ENCODE peak calls at places on chromosomes 3 and 15, in seven cellular contexts. One of them, this sample, is unnamed.

GRCh38 chr3:181178991-181179390 is 189.5 kb upstream of the DNAJC19 start:
- DNase-seq in fibroblast of mammary gland: no peak
- DNase-seq in PC-3: no peak
- DNase-seq in GM12865: no peak
- DNase-seq in fibroblast of lung: no peak
- DNase-seq in cardiac muscle cell: no peak
- DNase-seq in suprapubic skin: no peak
- DNase-seq in this sample: no peak

GRCh38 chr3:176789281-176789705 is 408.0 kb downstream of the TBL1XR1 start:
- DNase-seq in fibroblast of mammary gland: no peak
- DNase-seq in PC-3: peak
- DNase-seq in GM12865: no peak
- DNase-seq in fibroblast of lung: no peak
- DNase-seq in cardiac muscle cell: no peak
- DNase-seq in suprapubic skin: no peak
- DNase-seq in this sample: no peak

GRCh38 chr3:179324270-179324754 is 1.5 kb downstream of the ZNF639 start:
- DNase-seq in fibroblast of mammary gland: peak
- DNase-seq in PC-3: peak
- DNase-seq in GM12865: peak
- DNase-seq in fibroblast of lung: peak
- DNase-seq in cardiac muscle cell: no peak
- DNase-seq in suprapubic skin: no peak
- DNase-seq in this sample: no peak

GRCh38 chr15:98650871-98651481 is 2.6 kb downstream of the IGF1R start:
- DNase-seq in fibroblast of mammary gland: peak
- DNase-seq in PC-3: peak
- DNase-seq in GM12865: peak
- DNase-seq in fibroblast of lung: peak
- DNase-seq in cardiac muscle cell: peak
- DNase-seq in suprapubic skin: no peak
- DNase-seq in this sample: no peak

GRCh38 chr3:27791956-27792355 is 69.8 kb upstream of the EOMES start:
- DNase-seq in fibroblast of mammary gland: no peak
- DNase-seq in PC-3: no peak
- DNase-seq in GM12865: no peak
- DNase-seq in fibroblast of lung: no peak
- DNase-seq in cardiac muscle cell: no peak
- DNase-seq in suprapubic skin: no peak
- DNase-seq in this sample: no peak

GRCh38 chr3:23272820-23273219 is 69.7 kb downstream of the UBE2E2 start:
- DNase-seq in fibroblast of mammary gland: no peak
- DNase-seq in PC-3: no peak
- DNase-seq in GM12865: no peak
- DNase-seq in fibroblast of lung: no peak
- DNase-seq in cardiac muscle cell: no peak
- DNase-seq in suprapubic skin: no peak
- DNase-seq in this sample: no peak

GRCh38 chr15:55344206-55344605 is 25.2 kb downstream of the PIGB start:
- DNase-seq in fibroblast of mammary gland: no peak
- DNase-seq in PC-3: no peak
- DNase-seq in GM12865: peak
- DNase-seq in fibroblast of lung: no peak
- DNase-seq in cardiac muscle cell: peak
- DNase-seq in suprapubic skin: no peak
- DNase-seq in this sample: no peak

GRCh38 chr3:58044656-58045055 is 36.4 kb downstream of the FLNB start:
- DNase-seq in fibroblast of mammary gland: peak
- DNase-seq in PC-3: no peak
- DNase-seq in GM12865: no peak
- DNase-seq in fibroblast of lung: no peak
- DNase-seq in cardiac muscle cell: no peak
- DNase-seq in suprapubic skin: no peak
- DNase-seq in this sample: no peak

GRCh38 chr15:101458908-101459578 is 30.5 kb downstream of the PCSK6 start:
- DNase-seq in fibroblast of mammary gland: no peak
- DNase-seq in PC-3: no peak
- DNase-seq in GM12865: no peak
- DNase-seq in fibroblast of lung: no peak
- DNase-seq in cardiac muscle cell: no peak
- DNase-seq in suprapubic skin: no peak
- DNase-seq in this sample: no peak

GRCh38 chr3:136818191-136818850 is 605 bp upstream of the SLC35G2 start:
- DNase-seq in fibroblast of mammary gland: peak
- DNase-seq in PC-3: peak
- DNase-seq in GM12865: no peak
- DNase-seq in fibroblast of lung: peak
- DNase-seq in cardiac muscle cell: peak
- DNase-seq in suprapubic skin: no peak
- DNase-seq in this sample: no peak

GRCh38 chr15:77409259-77410156 is 10.4 kb downstream of the PEAK1 start:
- DNase-seq in fibroblast of mammary gland: no peak
- DNase-seq in PC-3: no peak
- DNase-seq in GM12865: peak
- DNase-seq in fibroblast of lung: no peak
- DNase-seq in cardiac muscle cell: no peak
- DNase-seq in suprapubic skin: no peak
- DNase-seq in this sample: no peak

GRCh38 chr3:10287936-10288574 is 4.7 kb downstream of the GHRL start:
- DNase-seq in fibroblast of mammary gland: no peak
- DNase-seq in PC-3: no peak
- DNase-seq in GM12865: no peak
- DNase-seq in fibroblast of lung: no peak
- DNase-seq in cardiac muscle cell: no peak
- DNase-seq in suprapubic skin: peak
- DNase-seq in this sample: no peak

GRCh38 chr3:188416041-188416440 is 262.1 kb downstream of the LPP start:
- DNase-seq in fibroblast of mammary gland: no peak
- DNase-seq in PC-3: no peak
- DNase-seq in GM12865: no peak
- DNase-seq in fibroblast of lung: no peak
- DNase-seq in cardiac muscle cell: no peak
- DNase-seq in suprapubic skin: no peak
- DNase-seq in this sample: no peak

GRCh38 chr3:169387751-169388696 is 275.5 kb downstream of the MECOM start:
- DNase-seq in fibroblast of mammary gland: peak
- DNase-seq in PC-3: no peak
- DNase-seq in GM12865: peak
- DNase-seq in fibroblast of lung: peak
- DNase-seq in cardiac muscle cell: no peak
- DNase-seq in suprapubic skin: peak
- DNase-seq in this sample: no peak

GRCh38 chr3:194251007-194251406 is 100.1 kb downstream of the CPN2 start:
- DNase-seq in fibroblast of mammary gland: no peak
- DNase-seq in PC-3: no peak
- DNase-seq in GM12865: no peak
- DNase-seq in fibroblast of lung: no peak
- DNase-seq in cardiac muscle cell: no peak
- DNase-seq in suprapubic skin: no peak
- DNase-seq in this sample: no peak

GRCh38 chr15:64017082-64017588 is 29.1 kb downstream of the DAPK2 start:
- DNase-seq in fibroblast of mammary gland: peak
- DNase-seq in PC-3: peak
- DNase-seq in GM12865: no peak
- DNase-seq in fibroblast of lung: no peak
- DNase-seq in cardiac muscle cell: no peak
- DNase-seq in suprapubic skin: no peak
- DNase-seq in this sample: no peak

GRCh38 chr15:78726870-78727551 is 84.3 kb downstream of the ADAMTS7 start:
- DNase-seq in fibroblast of mammary gland: peak
- DNase-seq in PC-3: peak
- DNase-seq in GM12865: peak
- DNase-seq in fibroblast of lung: no peak
- DNase-seq in cardiac muscle cell: peak
- DNase-seq in suprapubic skin: no peak
- DNase-seq in this sample: no peak
- TF ChIP-seq CTCF in fibroblast of mammary gland: no peak
- TF ChIP-seq CTCF in PC-3: no peak
- TF ChIP-seq CTCF in GM12865: no peak
- TF ChIP-seq CTCF in fibroblast of lung: no peak
- TF ChIP-seq CTCF in cardiac muscle cell: no peak
- TF ChIP-seq CTCF in suprapubic skin: no peak
- TF ChIP-seq CTCF in this sample: no peak

DNA sequence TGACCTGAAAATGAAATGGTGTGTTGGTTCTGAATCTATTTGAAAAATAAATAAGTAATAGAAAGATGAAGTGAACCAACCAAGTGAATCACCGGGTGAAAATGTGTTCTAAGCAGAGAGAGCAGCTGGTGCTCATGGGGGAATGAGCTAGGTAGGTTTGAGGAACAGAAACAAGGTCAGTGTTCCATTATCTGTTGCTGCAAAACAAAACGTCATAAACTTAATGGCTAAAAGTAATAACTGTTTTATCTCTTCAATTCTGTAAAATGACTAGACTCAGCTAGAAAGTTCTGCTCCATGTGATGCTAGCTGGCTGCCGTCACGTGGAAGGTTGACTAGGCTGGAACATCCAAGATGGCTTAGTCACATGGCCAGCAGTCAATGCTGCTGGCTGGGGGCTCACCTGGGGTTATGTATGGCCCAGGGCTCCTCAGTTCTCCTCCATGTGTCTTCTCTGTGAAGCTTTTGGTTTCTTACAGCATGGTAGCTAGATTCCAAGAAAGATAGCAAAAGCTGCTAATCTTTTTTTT is 13.3 kb upstream of the SH3BP5 start:
- DNase-seq in fibroblast of mammary gland: no peak
- DNase-seq in PC-3: no peak
- DNase-seq in GM12865: peak
- DNase-seq in fibroblast of lung: no peak
- DNase-seq in cardiac muscle cell: no peak
- DNase-seq in suprapubic skin: no peak
- DNase-seq in this sample: no peak
- H3K4me3 ChIP-seq in fibroblast of mammary gland: no peak
- H3K4me3 ChIP-seq in PC-3: no peak
- H3K4me3 ChIP-seq in GM12865: no peak
- H3K4me3 ChIP-seq in fibroblast of lung: no peak
- H3K4me3 ChIP-seq in cardiac muscle cell: no peak
- H3K4me3 ChIP-seq in suprapubic skin: no peak
- H3K4me3 ChIP-seq in this sample: no peak

DNA sequence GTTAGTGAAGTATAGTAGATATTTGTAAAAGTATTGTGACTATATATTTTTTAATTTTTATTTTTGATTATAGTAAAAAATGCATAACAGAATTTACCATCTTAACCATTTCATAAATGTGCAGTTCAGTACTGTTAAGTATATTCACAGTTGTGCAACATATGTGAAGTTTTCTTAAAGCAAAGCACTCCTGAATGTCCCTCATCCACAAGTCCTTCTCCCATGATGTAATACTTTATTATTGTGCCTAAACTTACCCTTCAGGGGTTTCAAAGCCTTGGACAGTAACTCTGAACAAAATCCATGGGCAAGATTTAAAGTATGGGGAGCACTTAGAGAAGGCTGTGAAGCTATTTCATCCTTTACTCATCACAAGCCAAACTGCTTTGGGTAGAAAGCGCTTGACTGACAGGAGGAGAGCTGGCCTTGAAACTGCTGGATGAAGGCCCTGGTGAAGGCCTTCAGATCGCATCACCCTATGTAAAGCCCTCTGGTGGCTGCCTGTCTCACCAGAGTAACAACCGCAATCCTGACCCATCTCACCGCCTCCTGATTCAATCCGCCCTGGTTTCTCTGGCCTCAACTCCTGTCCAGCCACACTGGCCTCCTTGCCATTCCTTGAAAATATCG is 28.0 kb downstream of the LSM3 start:
- DNase-seq in fibroblast of mammary gland: no peak
- DNase-seq in PC-3: no peak
- DNase-seq in GM12865: no peak
- DNase-seq in fibroblast of lung: no peak
- DNase-seq in cardiac muscle cell: no peak
- DNase-seq in suprapubic skin: no peak
- DNase-seq in this sample: no peak
- TF ChIP-seq CTCF in fibroblast of mammary gland: no peak
- TF ChIP-seq CTCF in PC-3: peak
- TF ChIP-seq CTCF in GM12865: no peak
- TF ChIP-seq CTCF in fibroblast of lung: no peak
- TF ChIP-seq CTCF in cardiac muscle cell: no peak
- TF ChIP-seq CTCF in suprapubic skin: no peak
- TF ChIP-seq CTCF in this sample: no peak

DNA sequence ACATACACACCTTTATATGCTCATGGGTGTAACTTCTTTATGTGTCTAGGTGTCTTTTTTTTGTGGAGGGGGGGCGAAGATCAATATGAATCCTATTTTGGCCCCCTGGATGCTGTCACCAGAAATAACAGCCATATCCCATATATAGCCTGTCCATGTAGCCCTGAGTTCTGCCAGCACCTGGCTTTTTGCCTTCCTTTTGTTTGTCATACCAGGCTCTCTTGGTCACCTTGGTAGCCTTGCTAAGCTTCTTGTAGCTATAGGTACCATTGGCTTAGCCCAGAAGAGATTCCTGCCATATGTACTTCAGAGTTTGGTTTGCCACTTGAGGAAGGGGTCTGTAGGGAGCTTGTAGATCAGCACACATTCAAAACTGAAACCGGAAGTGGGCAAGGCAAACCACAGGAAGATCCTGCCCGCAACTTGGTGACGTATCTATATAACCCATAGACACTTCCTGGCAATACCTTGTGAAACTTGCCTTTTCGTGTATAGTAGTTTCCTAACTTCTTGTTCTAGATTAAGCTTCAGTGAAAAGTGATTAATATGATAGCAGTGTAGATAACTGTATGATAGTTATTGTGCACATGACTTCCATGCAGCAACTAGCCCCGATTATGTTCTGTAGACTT is 11.9 kb downstream of the RASA2 start:
- DNase-seq in fibroblast of mammary gland: no peak
- DNase-seq in PC-3: no peak
- DNase-seq in GM12865: peak
- DNase-seq in fibroblast of lung: no peak
- DNase-seq in cardiac muscle cell: no peak
- DNase-seq in suprapubic skin: no peak
- DNase-seq in this sample: peak
- H3K4me3 ChIP-seq in fibroblast of mammary gland: no peak
- H3K4me3 ChIP-seq in PC-3: no peak
- H3K4me3 ChIP-seq in GM12865: no peak
- H3K4me3 ChIP-seq in fibroblast of lung: no peak
- H3K4me3 ChIP-seq in cardiac muscle cell: no peak
- H3K4me3 ChIP-seq in suprapubic skin: no peak
- H3K4me3 ChIP-seq in this sample: no peak

GRCh38 chr3:30135190-30135589 is 471.2 kb upstream of the TGFBR2 start:
- DNase-seq in fibroblast of mammary gland: peak
- DNase-seq in PC-3: peak
- DNase-seq in GM12865: peak
- DNase-seq in fibroblast of lung: no peak
- DNase-seq in cardiac muscle cell: no peak
- DNase-seq in suprapubic skin: no peak
- DNase-seq in this sample: no peak
- TF ChIP-seq CTCF in fibroblast of mammary gland: peak
- TF ChIP-seq CTCF in PC-3: peak
- TF ChIP-seq CTCF in GM12865: no peak
- TF ChIP-seq CTCF in fibroblast of lung: no peak
- TF ChIP-seq CTCF in cardiac muscle cell: peak
- TF ChIP-seq CTCF in suprapubic skin: no peak
- TF ChIP-seq CTCF in this sample: peak